ENCODE peak calls at places on chromosomes 12 and 14, in four cellular contexts. X, O, A and Z are unnamed samples.

GRCh38 chr12:122094735-122095561 is 16.4 kb downstream of the MLXIP start:
- DNase-seq in X (no peak), O (no peak), A (no peak), Z (no peak)

GRCh38 chr14:70641548-70642312 is at the start of gene TTC9:
- DNase-seq in O (no peak), X (peak), A (no peak), Z (no peak)

GRCh38 chr12:132631357-132632065 is 12.9 kb downstream of the P2RX2 start:
- DNase-seq in A (no peak), X (no peak), O (no peak), Z (no peak)

GRCh38 chr12:11499802-11500201 is 104.4 kb upstream of the PRB2 start:
- DNase-seq in O (no peak), X (no peak), A (no peak), Z (no peak)

GRCh38 chr14:94165744-94166143 is 8.4 kb upstream of the PPP4R4 start:
- DNase-seq in X (no peak), A (no peak), O (no peak), Z (no peak)

GRCh38 chr12:42277426-42278115 is 39.5 kb upstream of the YAF2 start:
- DNase-seq in A (no peak), X (no peak), O (no peak), Z (no peak)

GRCh38 chr14:100871234-100872186 is 32.0 kb downstream of the RTL1 start:
- DNase-seq in X (peak), A (no peak), O (no peak), Z (peak)

GRCh38 chr12:44000309-44000952 is 164.6 kb downstream of the TMEM117 start:
- DNase-seq in A (no peak), O (no peak), X (peak), Z (no peak)

GRCh38 chr12:28611115-28611435 is 420.8 kb downstream of the CCDC91 start:
- DNase-seq in O (no peak), X (no peak), A (no peak), Z (no peak)

GRCh38 chr14:34692348-34692747 is 22.0 kb downstream of the CFL2 start:
- DNase-seq in A (no peak), O (no peak), X (no peak), Z (no peak)

GRCh38 chr12:48004039-48004940 is at the start of gene COL2A1:
- DNase-seq in O (no peak), X (peak), A (no peak), Z (no peak)

GRCh38 chr12:42507589-42507988 is 82.0 kb downstream of the PRICKLE1 start:
- DNase-seq in X (no peak), A (no peak), O (no peak), Z (no peak)

GRCh38 chr12:123200414-123200813 is 32.5 kb downstream of the MPHOSPH9 start:
- DNase-seq in A (no peak), O (no peak), X (no peak), Z (no peak)

DNA sequence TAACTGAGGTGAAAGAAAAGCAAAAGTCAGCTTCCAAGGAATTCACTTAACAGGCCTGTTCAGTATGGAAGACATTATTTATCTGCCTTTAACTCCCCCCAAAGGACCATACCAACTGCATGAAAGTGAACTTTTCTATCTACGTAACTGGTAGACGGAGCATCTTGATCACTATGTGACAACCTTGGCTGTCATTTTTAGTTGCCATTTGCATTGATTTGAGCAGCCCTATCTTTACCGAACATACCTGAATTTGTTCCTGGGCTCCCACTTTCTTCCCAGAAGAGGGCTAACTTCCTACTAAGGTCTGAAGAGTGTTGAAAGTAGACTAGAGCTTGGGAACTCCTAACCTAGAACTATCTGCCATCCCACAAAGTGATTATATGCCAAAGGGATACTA is 9.4 kb downstream of the SRSF9 start:
- DNase-seq in X (no peak), A (no peak), O (no peak), Z (no peak)
- TF ChIP-seq POLR2A in X (no peak), A (no peak), O (no peak), Z (no peak)

GRCh38 chr12:80406253-80406652 is 37.8 kb upstream of the PTPRQ start:
- DNase-seq in O (no peak), A (no peak), X (no peak), Z (no peak)

GRCh38 chr12:80404629-80405028 is 39.4 kb upstream of the PTPRQ start:
- DNase-seq in X (no peak), O (no peak), A (no peak), Z (no peak)

GRCh38 chr12:80400591-80400991 is 43.4 kb upstream of the PTPRQ start:
- DNase-seq in O (no peak), X (no peak), A (no peak), Z (peak)
- H3K4me3 ChIP-seq in O (peak), X (no peak), A (peak), Z (no peak)

GRCh38 chr12:66297923-66298322 is 4.4 kb upstream of the HELB start:
- DNase-seq in A (no peak), O (no peak), X (no peak), Z (no peak)

GRCh38 chr12:66302827-66303169 is 505 bp downstream of the HELB start:
- DNase-seq in O (no peak), X (no peak), A (no peak), Z (no peak)

GRCh38 chr12:66297080-66297479 is 5.2 kb upstream of the HELB start:
- DNase-seq in X (no peak), O (no peak), A (no peak), Z (no peak)

GRCh38 chr12:66304296-66304915 is 2.1 kb downstream of the HELB start:
- DNase-seq in A (no peak), X (no peak), O (no peak), Z (no peak)

GRCh38 chr12:66301944-66302826 is at the start of gene HELB:
- DNase-seq in A (peak), O (peak), X (peak), Z (peak)
- TF ChIP-seq POLR2A in A (no peak), O (no peak), X (peak), Z (no peak)

GRCh38 chr14:105588236-105588860 is 62.0 kb downstream of the TMEM121 start:
- DNase-seq in O (no peak), X (no peak), A (no peak), Z (no peak)

GRCh38 chr14:105591052-105591451 is 64.7 kb downstream of the TMEM121 start:
- DNase-seq in O (no peak), X (no peak), A (no peak), Z (no peak)

GRCh38 chr14:105589161-105589925 is 63.0 kb downstream of the TMEM121 start:
- DNase-seq in A (no peak), X (no peak), O (no peak), Z (no peak)
- H3K4me3 ChIP-seq in A (no peak), X (no peak), O (no peak), Z (no peak)